ENCODE peak calls at places on chromosomes 12 and 14, in four cellular contexts. One of them, this sample, is unnamed.

GRCh38 chr14:76201162-76201561 is 49.4 kb downstream of the GPATCH2L start:
- DNase-seq in dorsolateral prefrontal cortex: no peak
- DNase-seq in activated naive CD8-positive, alpha-beta T cell treated with anti-CD3 and anti-CD28 coated beads, Interleukin-2, amount 50 U/mL, for 24 hours: no peak
- DNase-seq in GOT3: no peak
- DNase-seq in this sample: no peak

GRCh38 chr14:90553921-90554336 is 157.1 kb downstream of the CALM1 start:
- DNase-seq in dorsolateral prefrontal cortex: no peak
- DNase-seq in activated naive CD8-positive, alpha-beta T cell treated with anti-CD3 and anti-CD28 coated beads, Interleukin-2, amount 50 U/mL, for 24 hours: no peak
- DNase-seq in GOT3: no peak
- DNase-seq in this sample: no peak

GRCh38 chr12:69052613-69053408 is 119.8 kb upstream of the CPM start:
- DNase-seq in dorsolateral prefrontal cortex: no peak
- DNase-seq in activated naive CD8-positive, alpha-beta T cell treated with anti-CD3 and anti-CD28 coated beads, Interleukin-2, amount 50 U/mL, for 24 hours: peak
- DNase-seq in GOT3: peak
- DNase-seq in this sample: peak

GRCh38 chr12:82838827-82839226 is 152.1 kb downstream of the TMTC2 start:
- DNase-seq in dorsolateral prefrontal cortex: no peak
- DNase-seq in activated naive CD8-positive, alpha-beta T cell treated with anti-CD3 and anti-CD28 coated beads, Interleukin-2, amount 50 U/mL, for 24 hours: no peak
- DNase-seq in GOT3: no peak
- DNase-seq in this sample: no peak

GRCh38 chr12:116263844-116264243 is 13.6 kb downstream of the MED13L start:
- DNase-seq in dorsolateral prefrontal cortex: no peak
- DNase-seq in activated naive CD8-positive, alpha-beta T cell treated with anti-CD3 and anti-CD28 coated beads, Interleukin-2, amount 50 U/mL, for 24 hours: no peak
- DNase-seq in GOT3: no peak
- DNase-seq in this sample: no peak

GRCh38 chr14:65034021-65034420 is 47.3 kb downstream of the FNTB start:
- DNase-seq in dorsolateral prefrontal cortex: no peak
- DNase-seq in activated naive CD8-positive, alpha-beta T cell treated with anti-CD3 and anti-CD28 coated beads, Interleukin-2, amount 50 U/mL, for 24 hours: no peak
- DNase-seq in GOT3: no peak
- DNase-seq in this sample: no peak

GRCh38 chr12:26062566-26062965 is 62.3 kb downstream of the BHLHE41 start:
- DNase-seq in dorsolateral prefrontal cortex: no peak
- DNase-seq in activated naive CD8-positive, alpha-beta T cell treated with anti-CD3 and anti-CD28 coated beads, Interleukin-2, amount 50 U/mL, for 24 hours: no peak
- DNase-seq in GOT3: no peak
- DNase-seq in this sample: no peak

GRCh38 chr12:83700858-83701257 is 1014.2 kb downstream of the TMTC2 start:
- DNase-seq in dorsolateral prefrontal cortex: no peak
- DNase-seq in activated naive CD8-positive, alpha-beta T cell treated with anti-CD3 and anti-CD28 coated beads, Interleukin-2, amount 50 U/mL, for 24 hours: no peak
- DNase-seq in GOT3: no peak
- DNase-seq in this sample: no peak

GRCh38 chr14:38786921-38787320 is 316.1 kb downstream of the SEC23A start:
- DNase-seq in dorsolateral prefrontal cortex: no peak
- DNase-seq in activated naive CD8-positive, alpha-beta T cell treated with anti-CD3 and anti-CD28 coated beads, Interleukin-2, amount 50 U/mL, for 24 hours: no peak
- DNase-seq in GOT3: no peak
- DNase-seq in this sample: no peak

GRCh38 chr12:104890463-104891096 is 67.5 kb downstream of the SLC41A2 start:
- DNase-seq in dorsolateral prefrontal cortex: no peak
- DNase-seq in activated naive CD8-positive, alpha-beta T cell treated with anti-CD3 and anti-CD28 coated beads, Interleukin-2, amount 50 U/mL, for 24 hours: peak
- DNase-seq in GOT3: no peak
- DNase-seq in this sample: peak

GRCh38 chr12:104213952-104214351 is 1.6 kb upstream of the TXNRD1 start:
- DNase-seq in dorsolateral prefrontal cortex: no peak
- DNase-seq in activated naive CD8-positive, alpha-beta T cell treated with anti-CD3 and anti-CD28 coated beads, Interleukin-2, amount 50 U/mL, for 24 hours: no peak
- DNase-seq in GOT3: no peak
- DNase-seq in this sample: no peak

GRCh38 chr12:26723379-26724308 is 109.3 kb downstream of the ITPR2 start:
- DNase-seq in dorsolateral prefrontal cortex: no peak
- DNase-seq in activated naive CD8-positive, alpha-beta T cell treated with anti-CD3 and anti-CD28 coated beads, Interleukin-2, amount 50 U/mL, for 24 hours: no peak
- DNase-seq in GOT3: no peak
- DNase-seq in this sample: no peak

GRCh38 chr12:79775355-79776073 is 84.8 kb upstream of the PAWR start:
- DNase-seq in dorsolateral prefrontal cortex: no peak
- DNase-seq in activated naive CD8-positive, alpha-beta T cell treated with anti-CD3 and anti-CD28 coated beads, Interleukin-2, amount 50 U/mL, for 24 hours: no peak
- DNase-seq in GOT3: no peak
- DNase-seq in this sample: no peak

GRCh38 chr12:3658327-3659163 is 94.4 kb downstream of the CRACR2A start:
- DNase-seq in dorsolateral prefrontal cortex: no peak
- DNase-seq in activated naive CD8-positive, alpha-beta T cell treated with anti-CD3 and anti-CD28 coated beads, Interleukin-2, amount 50 U/mL, for 24 hours: peak
- DNase-seq in GOT3: no peak
- DNase-seq in this sample: peak